ENCODE peak calls at places on chromosomes 7 and 10, in four cellular contexts. One of them, this sample, is unnamed.

GRCh38 chr7:8391353-8392062 is 41.9 kb upstream of the NXPH1 start:
- DNase-seq in K562: no peak
- DNase-seq in GM12878: peak
- DNase-seq in HepG2: no peak
- DNase-seq in this sample: no peak

GRCh38 chr7:133365892-133366291 is 113.0 kb downstream of the EXOC4 start:
- DNase-seq in K562: no peak
- DNase-seq in GM12878: no peak
- DNase-seq in HepG2: no peak
- DNase-seq in this sample: no peak

GRCh38 chr10:129759214-129760002 is 204.7 kb downstream of the EBF3 start:
- DNase-seq in K562: no peak
- DNase-seq in GM12878: no peak
- DNase-seq in HepG2: no peak
- DNase-seq in this sample: no peak

GRCh38 chr7:142323706-142324105 is 65.8 kb upstream of the PRSS58 start:
- DNase-seq in K562: peak
- DNase-seq in GM12878: no peak
- DNase-seq in HepG2: peak
- DNase-seq in this sample: peak

GRCh38 chr7:128734777-128735342 is 4.3 kb upstream of the CALU start:
- DNase-seq in K562: no peak
- DNase-seq in GM12878: no peak
- DNase-seq in HepG2: no peak
- DNase-seq in this sample: no peak

GRCh38 chr7:32059289-32060045 is 10.7 kb downstream of the PDE1C start:
- DNase-seq in K562: no peak
- DNase-seq in GM12878: no peak
- DNase-seq in HepG2: no peak
- DNase-seq in this sample: no peak

GRCh38 chr7:154931906-154932305 is 71.0 kb downstream of the PAXIP1 start:
- DNase-seq in K562: no peak
- DNase-seq in GM12878: no peak
- DNase-seq in HepG2: no peak
- DNase-seq in this sample: no peak

GRCh38 chr7:158843775-158844174 is 12.6 kb upstream of the DYNC2I1 start:
- DNase-seq in K562: no peak
- DNase-seq in GM12878: no peak
- DNase-seq in HepG2: no peak
- DNase-seq in this sample: no peak

GRCh38 chr10:130493446-130494198 is 357.4 kb downstream of the GLRX3 start:
- DNase-seq in K562: no peak
- DNase-seq in GM12878: no peak
- DNase-seq in HepG2: no peak
- DNase-seq in this sample: peak

GRCh38 chr10:111511751-111512150 is 434.9 kb downstream of the ADRA2A start:
- DNase-seq in K562: no peak
- DNase-seq in GM12878: no peak
- DNase-seq in HepG2: no peak
- DNase-seq in this sample: no peak

GRCh38 chr10:58264780-58265179 is 2.9 kb downstream of the IPMK start:
- DNase-seq in K562: no peak
- DNase-seq in GM12878: no peak
- DNase-seq in HepG2: no peak
- DNase-seq in this sample: peak

GRCh38 chr10:48211777-48212176 is 62.7 kb downstream of the FRMPD2 start:
- DNase-seq in K562: no peak
- DNase-seq in GM12878: no peak
- DNase-seq in HepG2: no peak
- DNase-seq in this sample: no peak

GRCh38 chr7:71350680-71351079 is 218.7 kb downstream of the GALNT17 start:
- DNase-seq in K562: no peak
- DNase-seq in GM12878: no peak
- DNase-seq in HepG2: no peak
- DNase-seq in this sample: no peak

GRCh38 chr7:149722356-149722957 is 50.9 kb downstream of the ZNF467 start:
- DNase-seq in K562: no peak
- DNase-seq in GM12878: no peak
- DNase-seq in HepG2: no peak
- DNase-seq in this sample: no peak

GRCh38 chr7:131008840-131009651 is 275.0 kb upstream of the KLF14 start:
- DNase-seq in K562: no peak
- DNase-seq in GM12878: no peak
- DNase-seq in HepG2: no peak
- DNase-seq in this sample: no peak

GRCh38 chr10:70053896-70054641 is 1.4 kb downstream of the MACROH2A2 start:
- DNase-seq in K562: no peak
- DNase-seq in GM12878: no peak
- DNase-seq in HepG2: peak
- DNase-seq in this sample: peak

GRCh38 chr10:63210611-63211196 is 77.6 kb downstream of the NRBF2 start:
- DNase-seq in K562: no peak
- DNase-seq in GM12878: no peak
- DNase-seq in HepG2: no peak
- DNase-seq in this sample: no peak

GRCh38 chr10:119368991-119369869 is 161.9 kb downstream of the GRK5 start:
- DNase-seq in K562: no peak
- DNase-seq in GM12878: no peak
- DNase-seq in HepG2: no peak
- DNase-seq in this sample: no peak

GRCh38 chr7:156504687-156505545 is 135.7 kb upstream of the RNF32 start:
- DNase-seq in K562: no peak
- DNase-seq in GM12878: no peak
- DNase-seq in HepG2: peak
- DNase-seq in this sample: no peak

GRCh38 chr10:1520909-1521565 is 216.3 kb downstream of the ADARB2 start:
- DNase-seq in K562: no peak
- DNase-seq in GM12878: no peak
- DNase-seq in HepG2: no peak
- DNase-seq in this sample: no peak

GRCh38 chr7:51253157-51253556 is 63.5 kb downstream of the COBL start:
- DNase-seq in K562: no peak
- DNase-seq in GM12878: no peak
- DNase-seq in HepG2: no peak
- DNase-seq in this sample: no peak

GRCh38 chr10:101485681-101486554 is 102.1 kb downstream of the POLL start:
- DNase-seq in K562: no peak
- DNase-seq in GM12878: no peak
- DNase-seq in HepG2: no peak
- DNase-seq in this sample: peak

GRCh38 chr10:958106-958505 is 26.6 kb upstream of the LARP4B start:
- DNase-seq in K562: no peak
- DNase-seq in GM12878: no peak
- DNase-seq in HepG2: no peak
- DNase-seq in this sample: no peak

GRCh38 chr10:5611899-5612680 is 54.3 kb downstream of the ASB13 start:
- DNase-seq in K562: no peak
- DNase-seq in GM12878: no peak
- DNase-seq in HepG2: no peak
- DNase-seq in this sample: no peak

GRCh38 chr7:66631471-66631870 is 2.8 kb downstream of the KCTD7 start:
- DNase-seq in K562: no peak
- DNase-seq in GM12878: no peak
- DNase-seq in HepG2: no peak
- DNase-seq in this sample: no peak

GRCh38 chr10:84589526-84590205 is 261.3 kb downstream of the CCSER2 start:
- DNase-seq in K562: no peak
- DNase-seq in GM12878: no peak
- DNase-seq in HepG2: no peak
- DNase-seq in this sample: no peak

GRCh38 chr10:69645296-69645665 is 15.2 kb downstream of the FAM241B start:
- DNase-seq in K562: no peak
- DNase-seq in GM12878: no peak
- DNase-seq in HepG2: no peak
- DNase-seq in this sample: no peak

GRCh38 chr7:94080551-94080950 is 76.4 kb upstream of the BET1 start:
- DNase-seq in K562: no peak
- DNase-seq in GM12878: no peak
- DNase-seq in HepG2: no peak
- DNase-seq in this sample: no peak

GRCh38 chr7:34224259-34224658 is 318.9 kb downstream of the BMPER start:
- DNase-seq in K562: no peak
- DNase-seq in GM12878: no peak
- DNase-seq in HepG2: no peak
- DNase-seq in this sample: no peak
- TF ChIP-seq FOXM1 in K562: no peak
- TF ChIP-seq FOXM1 in GM12878: no peak
- TF ChIP-seq FOXM1 in HepG2: no peak
- TF ChIP-seq FOXM1 in this sample: no peak

GRCh38 chr7:102271158-102271798 is 15.4 kb upstream of the SH2B2 start:
- DNase-seq in K562: no peak
- DNase-seq in GM12878: no peak
- DNase-seq in HepG2: no peak
- DNase-seq in this sample: no peak

GRCh38 chr7:102270176-102270887 is 16.3 kb upstream of the SH2B2 start:
- DNase-seq in K562: no peak
- DNase-seq in GM12878: no peak
- DNase-seq in HepG2: no peak
- DNase-seq in this sample: peak

GRCh38 chr7:102272917-102273748 is 13.5 kb upstream of the SH2B2 start:
- DNase-seq in K562: no peak
- DNase-seq in GM12878: no peak
- DNase-seq in HepG2: no peak
- DNase-seq in this sample: no peak

GRCh38 chr7:102273749-102274712 is 12.6 kb upstream of the SH2B2 start:
- DNase-seq in K562: peak
- DNase-seq in GM12878: no peak
- DNase-seq in HepG2: peak
- DNase-seq in this sample: no peak

GRCh38 chr7:102272075-102272916 is 14.4 kb upstream of the SH2B2 start:
- DNase-seq in K562: peak
- DNase-seq in GM12878: no peak
- DNase-seq in HepG2: peak
- DNase-seq in this sample: peak
- H2AFZ ChIP-seq in K562: no peak
- H2AFZ ChIP-seq in GM12878: no peak
- H2AFZ ChIP-seq in HepG2: no peak
- H2AFZ ChIP-seq in this sample: no peak

DNA sequence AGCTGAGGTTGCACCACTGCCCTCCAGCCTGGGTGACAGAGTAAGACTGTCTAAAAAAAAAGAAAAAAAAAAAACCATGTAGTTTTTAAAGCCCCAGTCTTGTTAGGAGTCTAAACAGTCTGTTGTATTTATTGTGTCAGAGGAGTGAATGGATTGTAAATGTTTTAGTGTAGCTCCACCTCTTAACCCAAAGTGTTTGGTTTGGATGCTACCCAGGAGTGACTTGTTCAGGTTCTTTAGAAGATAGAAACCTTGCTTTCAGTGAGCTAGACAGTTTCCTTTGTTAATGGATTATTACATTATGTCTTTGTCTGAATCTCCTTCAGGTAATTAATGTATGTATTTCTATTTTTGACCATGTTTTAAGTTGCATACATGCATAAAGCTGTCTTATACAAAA is 97.6 kb downstream of the TAF3 start:
- DNase-seq in K562: no peak
- DNase-seq in GM12878: no peak
- DNase-seq in HepG2: no peak
- DNase-seq in this sample: no peak
- TF ChIP-seq FOXM1 in K562: no peak
- TF ChIP-seq FOXM1 in GM12878: no peak
- TF ChIP-seq FOXM1 in HepG2: no peak
- TF ChIP-seq FOXM1 in this sample: no peak

GRCh38 chr10:44193567-44194220 is 191.2 kb downstream of the CXCL12 start:
- DNase-seq in K562: no peak
- DNase-seq in GM12878: no peak
- DNase-seq in HepG2: no peak
- DNase-seq in this sample: no peak
- H2AFZ ChIP-seq in K562: no peak
- H2AFZ ChIP-seq in GM12878: no peak
- H2AFZ ChIP-seq in HepG2: no peak
- H2AFZ ChIP-seq in this sample: no peak

DNA sequence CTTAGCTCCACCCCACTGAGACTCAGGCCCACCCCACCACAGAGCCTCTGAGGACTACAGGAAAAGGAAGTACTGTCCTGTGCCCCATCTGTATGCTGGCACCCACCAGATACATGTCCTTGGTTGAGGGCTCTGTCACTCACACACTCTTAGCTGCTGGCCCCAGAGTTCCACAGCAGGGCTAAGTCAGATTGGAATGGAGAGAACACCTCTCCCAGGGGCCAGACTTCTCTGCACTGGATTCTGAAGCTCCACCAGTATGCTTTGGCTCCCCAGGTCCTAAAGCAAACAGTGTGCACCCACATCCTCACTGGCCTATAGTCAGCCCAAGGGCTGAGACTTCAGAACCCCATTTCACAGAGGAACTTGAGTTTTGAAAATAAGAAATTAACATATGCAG is 103.2 kb upstream of the PPP2R2D start:
- DNase-seq in K562: no peak
- DNase-seq in GM12878: no peak
- DNase-seq in HepG2: no peak
- DNase-seq in this sample: no peak
- TF ChIP-seq FOXM1 in K562: no peak
- TF ChIP-seq FOXM1 in GM12878: no peak
- TF ChIP-seq FOXM1 in HepG2: no peak
- TF ChIP-seq FOXM1 in this sample: no peak

GRCh38 chr7:5117095-5117970 is 71.7 kb downstream of the RBAK start:
- DNase-seq in K562: no peak
- DNase-seq in GM12878: no peak
- DNase-seq in HepG2: no peak
- DNase-seq in this sample: no peak
- H2AFZ ChIP-seq in K562: no peak
- H2AFZ ChIP-seq in GM12878: no peak
- H2AFZ ChIP-seq in HepG2: no peak
- H2AFZ ChIP-seq in this sample: no peak